ENCODE peak calls at places on chromosomes 11 and 22, in four cellular contexts. B, P, T and A are unnamed samples.

GRCh38 chr22:31738566-31738965 is 11.4 kb downstream of the PRR14L start:
- DNase-seq in T (no peak), B (no peak), P (no peak), A (no peak)

GRCh38 chr11:72588656-72589410 is 85.4 kb downstream of the PDE2A start:
- DNase-seq in B (no peak), P (no peak), T (no peak), A (no peak)

GRCh38 chr11:6725386-6725896 is 42.3 kb upstream of the MRPL17 start:
- DNase-seq in T (no peak), P (no peak), B (no peak), A (no peak)

GRCh38 chr22:30742291-30743256 is 47.9 kb downstream of the OSBP2 start:
- DNase-seq in B (no peak), T (no peak), P (no peak), A (no peak)

GRCh38 chr11:26276798-26277424 is 55.0 kb upstream of the ANO3 start:
- DNase-seq in B (peak; percentile 21), P (peak; percentile 46), T (peak; percentile 36), A (no peak)

GRCh38 chr11:58286249-58286648 is 18.2 kb upstream of the OR10W1 start:
- DNase-seq in B (no peak), P (no peak), T (peak; percentile 24), A (peak; percentile 7)

GRCh38 chr11:117995472-117995871 is 9.3 kb downstream of the IL10RA start:
- DNase-seq in T (no peak), B (no peak), P (no peak), A (no peak)

GRCh38 chr22:48528221-48528915 is 1299.3 kb downstream of the BRD1 start:
- DNase-seq in B (no peak), P (no peak), T (no peak), A (no peak)

GRCh38 chr11:16610738-16611388 is 127.6 kb upstream of the C11orf58 start:
- DNase-seq in P (no peak), B (no peak), T (no peak), A (no peak)

GRCh38 chr11:114081641-114082414 is 22.3 kb downstream of the ZBTB16 start:
- DNase-seq in T (no peak), B (no peak), P (no peak), A (no peak)

GRCh38 chr11:45812581-45813548 is 7.9 kb downstream of the SLC35C1 start:
- DNase-seq in B (no peak), P (no peak), T (no peak), A (no peak)

GRCh38 chr22:25134028-25134427 is 65.6 kb upstream of the CRYBB3 start:
- DNase-seq in B (no peak), P (no peak), T (no peak), A (no peak)

GRCh38 chr11:6695377-6695776 is 12.2 kb upstream of the MRPL17 start:
- DNase-seq in B (no peak), P (no peak), T (no peak), A (no peak)

GRCh38 chr11:65204646-65205601 is 23.2 kb downstream of the CAPN1 start:
- DNase-seq in P (no peak), B (no peak), T (peak; percentile 43), A (no peak)

GRCh38 chr11:11588243-11588642 is 33.6 kb downstream of the GALNT18 start:
- DNase-seq in P (no peak), B (no peak), T (no peak), A (no peak)

GRCh38 chr11:122287401-122287800 is 171.4 kb upstream of the BLID start:
- DNase-seq in T (no peak), B (no peak), P (no peak), A (no peak)

DNA sequence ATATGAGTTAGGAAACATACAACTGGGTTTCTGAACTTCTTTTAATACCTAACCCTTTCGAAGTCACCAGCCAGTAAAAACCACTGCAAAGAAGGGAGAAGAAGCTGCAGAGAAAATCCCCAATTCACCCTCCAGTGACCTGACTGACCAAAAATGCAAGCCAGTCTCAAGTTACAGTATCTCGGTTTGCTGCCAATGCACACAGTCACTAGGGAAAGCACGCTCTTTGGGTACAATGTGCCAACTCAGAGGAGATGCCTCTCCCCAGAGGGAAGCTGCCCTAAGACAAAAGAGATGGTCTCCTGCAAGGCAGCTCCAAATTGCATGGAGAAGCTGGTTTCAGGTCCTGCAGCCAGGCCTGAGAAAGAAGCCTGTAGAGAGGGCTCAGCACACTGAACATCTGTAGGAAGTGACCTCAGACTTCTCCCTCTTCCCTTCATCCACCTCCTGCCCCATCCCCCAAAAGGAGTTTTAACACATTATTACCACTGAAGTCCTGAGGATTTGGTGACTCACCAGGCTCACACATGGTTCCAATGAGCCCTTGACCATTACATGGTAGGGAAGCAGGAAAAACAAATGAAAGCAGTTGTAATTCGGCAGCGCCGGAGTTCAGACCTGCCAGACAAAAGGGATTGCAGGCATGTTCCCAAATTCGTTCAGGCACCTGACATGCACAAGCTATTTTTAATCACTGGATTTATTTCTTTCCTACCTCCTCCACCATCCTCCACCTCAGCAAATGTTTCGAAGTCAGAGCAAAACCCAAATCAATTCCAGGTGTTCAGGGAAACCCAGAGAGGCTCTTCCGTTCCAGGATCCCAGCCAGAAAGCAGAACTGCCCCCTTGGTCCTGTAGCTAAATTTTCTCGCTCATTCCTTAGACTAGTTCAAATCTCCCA is 90.1 kb downstream of the ETS1 start:
- DNase-seq in B (no peak), P (peak; percentile 100), T (no peak), A (peak; percentile 95)
- H3K4me3 ChIP-seq in B (peak overlapping the region; percentile 3), P (peak overlapping the region; percentile 19), T (no peak overlapping the region), A (peak overlapping the region; percentile 27)

GRCh38 chr11:32615422-32615821 is 31.8 kb downstream of the EIF3M start:
- DNase-seq in T (no peak), P (no peak), B (no peak), A (no peak)
- TF ChIP-seq CTCF in T (no peak), P (no peak), B (no peak), A (peak; percentile 52)

GRCh38 chr22:40818192-40818746 is 877 bp downstream of the SLC25A17 start:
- DNase-seq in B (no peak), T (peak; percentile 9), P (no peak), A (no peak)

GRCh38 chr22:40818747-40819662 is at the start of gene SLC25A17:
- DNase-seq in P (peak; percentile 26), B (peak; percentile 78), T (peak; percentile 85), A (no peak)

GRCh38 chr22:40819741-40820140 is 595 bp upstream of the SLC25A17 start:
- DNase-seq in P (no peak), B (no peak), T (peak; percentile 10), A (no peak)

GRCh38 chr22:40813912-40814315 is 5.2 kb downstream of the SLC25A17 start:
- DNase-seq in T (no peak), B (no peak), P (no peak), A (no peak)

DNA sequence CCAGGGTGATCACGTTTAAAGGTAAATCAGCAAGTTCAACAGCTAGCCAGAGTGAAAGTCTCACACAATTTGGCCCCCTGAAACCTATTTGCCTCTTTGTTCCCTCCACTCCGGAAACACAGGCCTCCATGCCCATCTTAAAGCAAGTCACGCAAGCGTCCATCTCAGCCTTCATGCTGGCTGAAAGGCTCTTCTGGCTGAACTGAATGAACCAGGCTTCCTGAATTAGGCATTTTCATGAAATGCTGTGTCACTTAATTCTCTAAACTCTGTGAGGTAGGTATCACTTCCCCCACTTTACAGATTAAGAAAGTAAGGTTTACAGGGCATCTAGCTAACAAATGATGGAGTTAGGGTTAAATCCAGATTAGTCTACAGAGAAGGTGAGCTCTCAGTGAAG is 1.4 kb downstream of the SLC25A17 start:
- DNase-seq in T (no peak), P (no peak), B (no peak), A (no peak)
- H3K4me3 ChIP-seq in T (peak overlapping the region; percentile 99), P (peak overlapping the region; percentile 99), B (no peak overlapping the region), A (no peak overlapping the region)

DNA sequence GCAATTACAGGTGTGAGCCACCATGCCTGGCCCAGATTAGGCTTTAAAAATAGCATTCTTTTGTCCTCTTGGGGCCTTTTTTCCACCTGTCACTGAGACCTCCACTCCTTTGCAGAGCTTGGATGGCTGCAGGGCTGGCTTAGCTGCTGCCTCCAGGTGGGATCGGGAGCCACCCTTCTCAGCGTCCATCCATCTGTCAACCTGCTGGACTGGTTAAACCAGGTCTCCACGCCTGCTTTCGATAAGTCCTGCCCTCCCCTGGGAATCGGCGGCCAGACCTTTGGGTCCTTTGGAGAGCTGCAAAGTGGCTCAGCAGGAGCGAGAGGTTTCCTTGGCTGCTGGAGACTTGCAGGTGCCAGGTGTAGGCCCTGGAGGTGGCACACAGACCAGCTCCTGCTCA is 23.4 kb upstream of the GRAMD4 start:
- DNase-seq in P (no peak), T (no peak), B (no peak), A (no peak)
- TF ChIP-seq CTCF in P (no peak), T (no peak), B (no peak), A (no peak)

GRCh38 chr11:64007160-64007628 is 21.0 kb downstream of the OTUB1 start:
- DNase-seq in P (no peak), T (peak; percentile 27), B (no peak), A (no peak)
- H3K4me3 ChIP-seq in P (peak overlapping the region; percentile 3), T (no peak overlapping the region), B (peak overlapping the region; percentile 52), A (no peak overlapping the region)

DNA sequence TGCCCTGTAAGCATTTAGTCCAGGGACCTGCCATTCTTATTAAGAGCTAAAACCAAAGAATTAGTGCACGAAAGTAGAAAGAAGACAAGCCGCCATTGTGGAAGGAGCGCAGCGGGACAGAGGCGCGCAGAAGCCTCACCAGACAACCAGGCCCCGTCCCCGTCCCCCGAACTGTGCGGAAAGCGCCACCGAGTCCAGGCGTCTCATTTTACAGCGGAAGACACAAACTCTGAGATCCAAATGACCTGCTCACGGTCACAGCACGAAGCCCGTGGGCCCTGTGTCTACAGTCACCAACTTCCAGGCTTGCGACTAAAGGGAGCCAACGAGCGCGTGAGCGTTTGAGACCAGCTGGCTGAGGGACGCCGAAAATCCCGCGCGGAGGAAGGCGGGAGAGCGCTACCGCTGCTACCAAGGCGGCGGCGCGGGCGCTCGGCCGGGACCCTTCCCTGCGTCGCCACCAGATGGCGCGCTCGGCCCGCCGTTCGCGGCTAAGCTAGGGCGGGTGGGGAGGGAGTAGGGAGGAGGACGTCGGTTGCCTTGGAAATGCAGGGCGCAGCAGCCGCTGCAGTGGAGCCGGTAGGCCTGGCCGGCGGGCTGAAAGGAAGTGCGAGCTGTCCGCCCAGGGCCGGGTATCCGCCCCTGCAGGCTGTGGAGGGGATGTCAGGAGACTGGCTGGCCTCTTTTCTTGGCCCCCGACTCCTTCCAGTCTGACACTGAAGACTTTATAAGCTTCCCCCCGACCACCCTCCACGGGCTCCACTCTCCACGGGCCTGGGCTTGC is 434 bp upstream of the CCDC83 start:
- DNase-seq in P (peak; percentile 71), T (peak; percentile 93), B (peak; percentile 77), A (peak; percentile 23)
- TF ChIP-seq CTCF in P (peak; percentile 65), T (peak; percentile 15), B (peak; percentile 99), A (peak; percentile 58)